ENCODE peak calls at places on chromosomes 12 and 14, in four cellular contexts. One of them, this sample, is unnamed.

GRCh38 chr14:69003626-69004025 is 24.5 kb upstream of the ACTN1 start:
- DNase-seq in OCI-LY7: no peak
- DNase-seq in tibial artery: no peak
- DNase-seq in colonic mucosa: no peak
- DNase-seq in this sample: no peak

GRCh38 chr14:51604078-51604477 is 47.6 kb upstream of the FRMD6 start:
- DNase-seq in tibial artery: no peak
- DNase-seq in OCI-LY7: no peak
- DNase-seq in colonic mucosa: no peak
- DNase-seq in this sample: no peak

GRCh38 chr12:108640802-108641445 is 7.2 kb upstream of the SELPLG start:
- DNase-seq in colonic mucosa: peak; percentile 50
- DNase-seq in OCI-LY7: peak; percentile 89
- DNase-seq in tibial artery: no peak
- DNase-seq in this sample: peak; percentile 41

GRCh38 chr14:51652168-51653095 is 722 bp downstream of the FRMD6 start:
- DNase-seq in colonic mucosa: peak; percentile 32
- DNase-seq in OCI-LY7: peak; percentile 75
- DNase-seq in tibial artery: peak; percentile 74
- DNase-seq in this sample: peak; percentile 62

GRCh38 chr12:95674088-95674595 is 116.4 kb downstream of the NTN4 start:
- DNase-seq in OCI-LY7: no peak
- DNase-seq in colonic mucosa: no peak
- DNase-seq in tibial artery: no peak
- DNase-seq in this sample: no peak

GRCh38 chr12:3313066-3313465 is 177.9 kb upstream of the PRMT8 start:
- DNase-seq in tibial artery: no peak
- DNase-seq in colonic mucosa: no peak
- DNase-seq in OCI-LY7: no peak
- DNase-seq in this sample: no peak

GRCh38 chr12:103181366-103182152 is 224.1 kb downstream of the ASCL1 start:
- DNase-seq in tibial artery: no peak
- DNase-seq in OCI-LY7: no peak
- DNase-seq in colonic mucosa: no peak
- DNase-seq in this sample: no peak

GRCh38 chr12:92088802-92089201 is 56.8 kb downstream of the BTG1 start:
- DNase-seq in colonic mucosa: no peak
- DNase-seq in tibial artery: no peak
- DNase-seq in OCI-LY7: no peak
- DNase-seq in this sample: no peak

GRCh38 chr12:124696689-124697476 is 129.5 kb upstream of the NCOR2 start:
- DNase-seq in tibial artery: no peak
- DNase-seq in colonic mucosa: no peak
- DNase-seq in OCI-LY7: no peak
- DNase-seq in this sample: no peak

GRCh38 chr12:124640096-124640495 is 72.7 kb upstream of the NCOR2 start:
- DNase-seq in colonic mucosa: no peak
- DNase-seq in tibial artery: no peak
- DNase-seq in OCI-LY7: no peak
- DNase-seq in this sample: no peak

GRCh38 chr12:22625671-22626251 is 790 bp downstream of the ETNK1 start:
- DNase-seq in tibial artery: peak; percentile 66
- DNase-seq in OCI-LY7: peak; percentile 36
- DNase-seq in colonic mucosa: peak; percentile 57
- DNase-seq in this sample: peak; percentile 27

GRCh38 chr12:116853507-116853906 is 27.7 kb downstream of the HRK start:
- DNase-seq in colonic mucosa: no peak
- DNase-seq in OCI-LY7: no peak
- DNase-seq in tibial artery: no peak
- DNase-seq in this sample: no peak

GRCh38 chr14:77455966-77456640 is 1.3 kb downstream of the VIPAS39 start:
- DNase-seq in OCI-LY7: no peak
- DNase-seq in colonic mucosa: no peak
- DNase-seq in tibial artery: no peak
- DNase-seq in this sample: no peak

GRCh38 chr14:77457522-77458248 is at the start of the genes AHSA1 and VIPAS39:
- DNase-seq in colonic mucosa: peak; percentile 96
- DNase-seq in tibial artery: peak; percentile 98
- DNase-seq in OCI-LY7: peak; percentile 99
- DNase-seq in this sample: peak; percentile 91

GRCh38 chr14:77459072-77459723 is 1.3 kb downstream of the AHSA1 start:
- DNase-seq in tibial artery: no peak
- DNase-seq in colonic mucosa: peak; percentile 85
- DNase-seq in OCI-LY7: peak; percentile 79
- DNase-seq in this sample: peak; percentile 48

GRCh38 chr14:77457115-77457521 is 283 bp downstream of the VIPAS39 start:
- DNase-seq in tibial artery: no peak
- DNase-seq in OCI-LY7: no peak
- DNase-seq in colonic mucosa: no peak
- DNase-seq in this sample: no peak

DNA sequence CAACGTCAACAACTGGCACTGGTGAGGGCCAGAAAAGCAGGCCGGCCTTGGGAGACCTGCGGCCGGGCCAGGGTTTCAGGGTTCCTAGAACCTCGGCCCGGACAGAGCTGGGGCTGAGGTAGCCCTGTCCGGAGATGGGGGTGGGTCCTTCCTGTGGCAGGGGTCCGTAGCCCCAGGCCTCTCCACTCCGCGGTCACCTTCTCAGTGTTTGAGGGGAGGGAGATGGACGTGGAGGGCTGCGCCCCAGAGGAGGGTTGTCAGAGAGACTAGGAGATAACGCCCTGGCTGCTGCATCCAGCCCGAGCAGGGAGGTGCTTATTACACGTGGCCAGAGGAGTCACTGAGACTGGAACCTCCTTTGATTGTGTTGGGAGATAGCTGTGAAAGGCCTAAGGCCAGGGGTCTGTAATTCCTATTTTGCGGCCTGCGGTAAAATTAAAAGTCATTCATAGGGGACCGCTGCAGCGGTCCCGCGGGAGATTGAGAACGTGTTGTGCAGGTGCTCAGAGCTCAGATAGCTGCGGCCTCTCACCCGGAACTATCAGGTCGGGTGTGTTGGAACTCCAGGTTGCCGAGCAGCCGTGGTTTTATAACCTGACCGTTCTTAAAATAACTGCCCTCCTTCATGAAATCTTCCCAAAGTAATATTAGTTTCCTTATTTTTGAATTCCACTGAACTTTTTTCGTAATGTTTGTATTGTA is 507 bp downstream of the AHSA1 start:
- DNase-seq in colonic mucosa: peak; percentile 54
- DNase-seq in OCI-LY7: peak; percentile 77
- DNase-seq in tibial artery: no peak
- DNase-seq in this sample: no peak
- H3K4me3 ChIP-seq in colonic mucosa: peak overlapping the region; percentile 92
- H3K4me3 ChIP-seq in OCI-LY7: peak overlapping the region; percentile 95
- H3K4me3 ChIP-seq in tibial artery: peak overlapping the region; percentile 89
- H3K4me3 ChIP-seq in this sample: peak overlapping the region; percentile 82

GRCh38 chr14:36509056-36509917 is 10.7 kb downstream of the NKX2-1 start:
- DNase-seq in colonic mucosa: no peak
- DNase-seq in OCI-LY7: no peak
- DNase-seq in tibial artery: no peak
- DNase-seq in this sample: no peak
- H3K4me3 ChIP-seq in colonic mucosa: no peak overlapping the region
- H3K4me3 ChIP-seq in OCI-LY7: no peak overlapping the region
- H3K4me3 ChIP-seq in tibial artery: no peak overlapping the region
- H3K4me3 ChIP-seq in this sample: no peak overlapping the region

DNA sequence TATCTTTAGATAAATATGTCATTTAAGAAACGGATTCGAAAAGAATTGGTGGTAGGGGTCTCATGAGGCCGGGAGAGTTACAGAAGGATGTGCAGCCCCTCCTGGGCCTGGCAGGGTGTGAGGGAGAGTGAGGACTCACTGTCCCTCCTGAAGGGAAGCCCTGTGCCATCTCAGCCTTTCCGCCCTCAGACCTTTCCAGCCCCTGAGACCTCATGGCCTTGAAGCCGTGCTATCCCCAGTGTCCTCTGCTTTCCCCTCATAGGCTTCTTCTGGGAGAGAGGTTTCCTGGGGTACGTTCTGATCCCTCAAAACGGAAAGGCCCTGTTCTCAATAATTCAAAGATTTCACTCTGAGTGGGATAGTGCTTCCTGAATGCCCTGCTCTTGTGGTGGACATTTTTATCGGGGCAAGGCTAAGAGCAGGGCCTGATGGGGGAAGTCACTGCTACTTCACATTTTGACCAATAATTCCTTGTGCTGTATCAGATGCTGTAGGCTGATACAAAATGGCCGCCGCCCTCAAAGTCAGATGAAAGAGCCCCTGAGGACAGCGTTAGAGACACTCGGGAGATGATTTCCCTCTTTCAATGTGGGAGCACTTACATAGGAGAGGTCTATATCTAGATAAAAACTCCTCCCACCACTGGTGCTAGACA is 1.3 kb downstream of the CD4 start:
- DNase-seq in OCI-LY7: no peak
- DNase-seq in tibial artery: no peak
- DNase-seq in colonic mucosa: no peak
- DNase-seq in this sample: no peak
- H3K4me3 ChIP-seq in OCI-LY7: no peak overlapping the region
- H3K4me3 ChIP-seq in tibial artery: no peak overlapping the region
- H3K4me3 ChIP-seq in colonic mucosa: peak overlapping the region; percentile 30
- H3K4me3 ChIP-seq in this sample: no peak overlapping the region

GRCh38 chr14:101407328-101407727 is 154.0 kb upstream of the DIO3 start:
- DNase-seq in OCI-LY7: no peak
- DNase-seq in tibial artery: no peak
- DNase-seq in colonic mucosa: no peak
- DNase-seq in this sample: no peak

GRCh38 chr14:101405931-101406330 is 155.4 kb upstream of the DIO3 start:
- DNase-seq in colonic mucosa: no peak
- DNase-seq in OCI-LY7: no peak
- DNase-seq in tibial artery: no peak
- DNase-seq in this sample: no peak

GRCh38 chr14:101406921-101407320 is 154.4 kb upstream of the DIO3 start:
- DNase-seq in OCI-LY7: no peak
- DNase-seq in tibial artery: no peak
- DNase-seq in colonic mucosa: no peak
- DNase-seq in this sample: no peak

GRCh38 chr14:101404426-101405170 is 156.7 kb upstream of the DIO3 start:
- DNase-seq in tibial artery: no peak
- DNase-seq in OCI-LY7: peak; percentile 14
- DNase-seq in colonic mucosa: no peak
- DNase-seq in this sample: no peak

DNA sequence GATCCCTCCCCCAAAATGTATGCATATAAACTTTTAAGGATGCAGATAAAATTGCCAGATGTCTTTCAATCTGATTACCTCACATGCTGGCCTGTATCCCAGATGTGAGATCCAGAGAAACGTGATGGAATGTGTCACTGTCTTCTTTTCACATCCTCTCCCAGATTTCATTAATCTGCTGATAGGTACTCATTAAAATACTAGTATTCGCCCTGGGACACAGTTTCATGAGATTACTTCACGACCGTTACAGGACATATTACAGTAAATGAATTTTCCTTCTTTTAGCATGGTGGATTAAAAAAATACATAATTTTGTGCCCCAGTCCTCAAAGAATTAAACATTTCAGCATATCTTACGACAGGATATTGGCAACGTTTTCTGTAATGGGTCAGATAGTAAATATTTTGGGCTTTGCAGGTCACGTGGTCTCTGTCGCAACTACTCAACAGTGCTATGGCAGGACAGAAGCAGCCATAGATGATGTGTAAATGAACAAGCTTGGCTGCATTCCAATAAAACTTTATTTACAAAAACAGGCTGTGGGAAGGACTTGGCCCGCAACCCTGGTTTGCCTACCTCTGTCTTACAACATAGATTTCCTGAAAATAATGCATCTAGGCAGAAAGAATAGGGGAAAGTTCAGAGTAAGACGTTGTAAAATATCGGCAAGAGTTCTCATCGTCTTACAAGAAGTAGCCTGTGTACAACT is 156.0 kb upstream of the DIO3 start:
- DNase-seq in OCI-LY7: no peak
- DNase-seq in colonic mucosa: no peak
- DNase-seq in tibial artery: no peak
- DNase-seq in this sample: peak; percentile 38
- H3K4me3 ChIP-seq in OCI-LY7: no peak overlapping the region
- H3K4me3 ChIP-seq in colonic mucosa: no peak overlapping the region
- H3K4me3 ChIP-seq in tibial artery: no peak overlapping the region
- H3K4me3 ChIP-seq in this sample: no peak overlapping the region

GRCh38 chr14:92400579-92401444 is 77.8 kb downstream of the SLC24A4 start:
- DNase-seq in colonic mucosa: no peak
- DNase-seq in OCI-LY7: peak; percentile 61
- DNase-seq in tibial artery: no peak
- DNase-seq in this sample: no peak
- H3K4me3 ChIP-seq in colonic mucosa: no peak overlapping the region
- H3K4me3 ChIP-seq in OCI-LY7: no peak overlapping the region
- H3K4me3 ChIP-seq in tibial artery: no peak overlapping the region
- H3K4me3 ChIP-seq in this sample: no peak overlapping the region

DNA sequence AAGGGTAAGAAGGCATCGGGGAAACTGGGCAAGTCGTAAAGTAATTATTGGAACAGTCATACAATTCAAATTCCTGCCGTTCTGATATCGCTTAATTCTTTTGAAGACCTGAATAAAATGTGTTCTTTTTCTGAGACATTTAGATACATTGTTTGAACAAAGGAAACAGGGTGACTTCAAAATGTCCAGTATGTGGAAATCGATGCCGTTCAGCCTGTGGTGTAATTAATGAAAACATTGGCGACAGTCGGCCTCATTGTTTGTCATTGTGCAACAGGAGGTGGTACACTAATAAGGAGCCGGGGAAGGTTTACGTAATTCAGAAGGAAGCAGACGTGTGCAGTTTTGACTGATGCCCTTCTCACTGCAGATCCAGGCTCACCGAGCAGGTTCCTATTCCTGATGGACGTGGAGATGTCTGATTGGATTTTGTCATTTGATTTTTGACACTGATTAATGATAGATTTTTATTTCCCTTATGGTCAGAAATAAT is 92.7 kb downstream of the BORCS5 start:
- DNase-seq in OCI-LY7: no peak
- DNase-seq in tibial artery: no peak
- DNase-seq in colonic mucosa: no peak
- DNase-seq in this sample: no peak
- H3K4me3 ChIP-seq in OCI-LY7: no peak overlapping the region
- H3K4me3 ChIP-seq in tibial artery: no peak overlapping the region
- H3K4me3 ChIP-seq in colonic mucosa: no peak overlapping the region
- H3K4me3 ChIP-seq in this sample: no peak overlapping the region

GRCh38 chr14:88249266-88249665 is 73.8 kb downstream of the KCNK10 start:
- DNase-seq in colonic mucosa: no peak
- DNase-seq in tibial artery: no peak
- DNase-seq in OCI-LY7: no peak
- DNase-seq in this sample: no peak

GRCh38 chr14:88252536-88252935 is 70.5 kb downstream of the KCNK10 start:
- DNase-seq in colonic mucosa: no peak
- DNase-seq in tibial artery: no peak
- DNase-seq in OCI-LY7: no peak
- DNase-seq in this sample: no peak

GRCh38 chr14:88255196-88255595 is 67.9 kb downstream of the KCNK10 start:
- DNase-seq in OCI-LY7: no peak
- DNase-seq in tibial artery: no peak
- DNase-seq in colonic mucosa: no peak
- DNase-seq in this sample: no peak

GRCh38 chr14:88248606-88249005 is 74.5 kb downstream of the KCNK10 start:
- DNase-seq in tibial artery: no peak
- DNase-seq in colonic mucosa: no peak
- DNase-seq in OCI-LY7: no peak
- DNase-seq in this sample: no peak

DNA sequence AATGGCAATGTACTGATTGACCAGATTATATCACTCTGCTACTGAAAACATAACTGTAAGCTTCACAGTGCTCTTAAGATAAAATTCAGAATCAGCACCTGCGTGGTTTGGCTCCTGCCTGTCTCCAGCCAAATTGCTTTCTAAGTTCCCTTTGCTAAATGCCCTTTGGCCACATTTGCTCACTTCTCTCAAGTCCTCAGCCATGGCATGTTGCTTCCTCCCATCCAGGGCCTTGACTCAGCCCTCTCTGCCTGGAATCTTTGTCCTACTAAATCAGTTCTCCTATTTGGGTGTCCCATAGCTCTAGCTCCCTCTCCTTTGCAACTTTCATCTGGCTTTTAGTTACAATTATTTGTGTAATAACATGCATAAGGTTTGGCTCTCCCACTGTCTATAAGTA is 71.4 kb downstream of the KCNK10 start:
- DNase-seq in colonic mucosa: no peak
- DNase-seq in OCI-LY7: no peak
- DNase-seq in tibial artery: no peak
- DNase-seq in this sample: no peak
- H3K4me3 ChIP-seq in colonic mucosa: no peak overlapping the region
- H3K4me3 ChIP-seq in OCI-LY7: no peak overlapping the region
- H3K4me3 ChIP-seq in tibial artery: no peak overlapping the region
- H3K4me3 ChIP-seq in this sample: no peak overlapping the region

This sample was measured in ovary.